ENCODE peak calls at places on chromosomes 6 and 20, in nine cellular contexts. One of them, this sample, is unnamed.

GRCh38 chr6:169935348-169935718 is 183.9 kb downstream of the ERMARD start:
- DNase-seq in AG04450: no peak
- DNase-seq in cardiac fibroblast: no peak
- DNase-seq in spleen: no peak
- DNase-seq in gastrocnemius medialis: no peak
- DNase-seq in left ventricle myocardium inferior: no peak
- DNase-seq in HCT116: no peak
- DNase-seq in HFFc6: no peak
- DNase-seq in lower lobe of right lung: no peak
- DNase-seq in this sample: no peak

GRCh38 chr6:156379946-156380707 is 397.1 kb upstream of the ARID1B start:
- DNase-seq in spleen: no peak
- DNase-seq in gastrocnemius medialis: no peak
- DNase-seq in HCT116: peak
- DNase-seq in left ventricle myocardium inferior: no peak
- DNase-seq in cardiac fibroblast: peak
- DNase-seq in lower lobe of right lung: no peak
- DNase-seq in HFFc6: peak
- DNase-seq in AG04450: peak
- DNase-seq in this sample: no peak

GRCh38 chr20:25054995-25055629 is 2.8 kb downstream of the ACSS1 start:
- DNase-seq in HFFc6: peak
- DNase-seq in AG04450: no peak
- DNase-seq in left ventricle myocardium inferior: no peak
- DNase-seq in gastrocnemius medialis: no peak
- DNase-seq in HCT116: no peak
- DNase-seq in cardiac fibroblast: peak
- DNase-seq in spleen: no peak
- DNase-seq in lower lobe of right lung: no peak
- DNase-seq in this sample: no peak

GRCh38 chr6:98576811-98577210 is 257.6 kb upstream of the POU3F2 start:
- DNase-seq in HCT116: no peak
- DNase-seq in gastrocnemius medialis: no peak
- DNase-seq in left ventricle myocardium inferior: no peak
- DNase-seq in cardiac fibroblast: no peak
- DNase-seq in AG04450: no peak
- DNase-seq in HFFc6: no peak
- DNase-seq in lower lobe of right lung: no peak
- DNase-seq in spleen: no peak
- DNase-seq in this sample: no peak

GRCh38 chr20:62126141-62126540 is 3.9 kb downstream of the LSM14B start:
- DNase-seq in left ventricle myocardium inferior: no peak
- DNase-seq in lower lobe of right lung: no peak
- DNase-seq in HFFc6: no peak
- DNase-seq in AG04450: no peak
- DNase-seq in cardiac fibroblast: no peak
- DNase-seq in HCT116: no peak
- DNase-seq in spleen: no peak
- DNase-seq in gastrocnemius medialis: no peak
- DNase-seq in this sample: no peak

GRCh38 chr6:53546256-53546655 is 1.4 kb upstream of the GCLC start:
- DNase-seq in lower lobe of right lung: no peak
- DNase-seq in gastrocnemius medialis: no peak
- DNase-seq in left ventricle myocardium inferior: no peak
- DNase-seq in cardiac fibroblast: no peak
- DNase-seq in spleen: no peak
- DNase-seq in HCT116: no peak
- DNase-seq in HFFc6: peak
- DNase-seq in AG04450: peak
- DNase-seq in this sample: no peak

GRCh38 chr6:167153523-167153959 is 4.2 kb downstream of the GPR31 start:
- DNase-seq in HFFc6: no peak
- DNase-seq in left ventricle myocardium inferior: no peak
- DNase-seq in HCT116: no peak
- DNase-seq in cardiac fibroblast: peak
- DNase-seq in AG04450: no peak
- DNase-seq in spleen: peak
- DNase-seq in lower lobe of right lung: no peak
- DNase-seq in gastrocnemius medialis: no peak
- DNase-seq in this sample: no peak

GRCh38 chr6:71011861-71012260 is 55.0 kb upstream of the B3GAT2 start:
- DNase-seq in HFFc6: no peak
- DNase-seq in HCT116: no peak
- DNase-seq in cardiac fibroblast: no peak
- DNase-seq in left ventricle myocardium inferior: no peak
- DNase-seq in AG04450: no peak
- DNase-seq in spleen: no peak
- DNase-seq in lower lobe of right lung: no peak
- DNase-seq in gastrocnemius medialis: no peak
- DNase-seq in this sample: no peak

GRCh38 chr6:5457983-5458683 is 196.8 kb downstream of the FARS2 start:
- DNase-seq in gastrocnemius medialis: peak
- DNase-seq in HCT116: no peak
- DNase-seq in cardiac fibroblast: no peak
- DNase-seq in left ventricle myocardium inferior: no peak
- DNase-seq in spleen: no peak
- DNase-seq in lower lobe of right lung: peak
- DNase-seq in AG04450: no peak
- DNase-seq in HFFc6: no peak
- DNase-seq in this sample: no peak

DNA sequence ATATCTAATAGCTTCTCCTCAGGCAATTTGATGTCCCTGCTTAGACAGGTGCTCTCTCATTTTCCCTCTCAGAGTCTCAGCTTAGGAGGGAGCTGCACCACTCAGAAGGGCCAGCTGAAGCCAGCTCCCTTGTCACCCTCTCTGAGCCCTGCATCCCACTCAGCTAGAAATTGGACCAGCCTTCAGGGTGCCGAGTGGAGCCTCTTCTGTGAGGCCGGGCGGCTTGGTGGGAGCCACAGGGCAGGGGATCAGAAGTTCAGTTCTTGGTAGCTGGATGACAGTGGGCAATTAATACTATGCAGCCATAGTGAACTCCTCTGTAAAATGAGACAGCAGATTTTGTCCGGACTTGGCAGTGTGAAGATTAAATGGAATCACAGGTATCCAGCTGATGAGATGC is 368.4 kb downstream of the MAFB start:
- DNase-seq in HCT116: no peak
- DNase-seq in HFFc6: no peak
- DNase-seq in lower lobe of right lung: no peak
- DNase-seq in left ventricle myocardium inferior: no peak
- DNase-seq in cardiac fibroblast: no peak
- DNase-seq in spleen: no peak
- DNase-seq in AG04450: no peak
- DNase-seq in gastrocnemius medialis: no peak
- DNase-seq in this sample: no peak
- TF ChIP-seq CTCF in HCT116: no peak
- TF ChIP-seq CTCF in HFFc6: no peak
- TF ChIP-seq CTCF in lower lobe of right lung: no peak
- TF ChIP-seq CTCF in left ventricle myocardium inferior: no peak
- TF ChIP-seq CTCF in cardiac fibroblast: no peak
- TF ChIP-seq CTCF in spleen: no peak
- TF ChIP-seq CTCF in AG04450: no peak
- TF ChIP-seq CTCF in gastrocnemius medialis: no peak
- TF ChIP-seq CTCF in this sample: no peak

GRCh38 chr6:145092554-145092953 is 642.8 kb downstream of the EPM2A start:
- DNase-seq in spleen: no peak
- DNase-seq in gastrocnemius medialis: no peak
- DNase-seq in HCT116: no peak
- DNase-seq in AG04450: no peak
- DNase-seq in left ventricle myocardium inferior: no peak
- DNase-seq in lower lobe of right lung: no peak
- DNase-seq in cardiac fibroblast: no peak
- DNase-seq in HFFc6: no peak
- DNase-seq in this sample: no peak
- TF ChIP-seq CTCF in spleen: no peak
- TF ChIP-seq CTCF in gastrocnemius medialis: no peak
- TF ChIP-seq CTCF in HCT116: no peak
- TF ChIP-seq CTCF in AG04450: no peak
- TF ChIP-seq CTCF in left ventricle myocardium inferior: no peak
- TF ChIP-seq CTCF in lower lobe of right lung: no peak
- TF ChIP-seq CTCF in cardiac fibroblast: no peak
- TF ChIP-seq CTCF in HFFc6: no peak
- TF ChIP-seq CTCF in this sample: no peak

GRCh38 chr6:137136065-137136464 is 37.4 kb downstream of the IL22RA2 start:
- DNase-seq in AG04450: no peak
- DNase-seq in HFFc6: no peak
- DNase-seq in spleen: no peak
- DNase-seq in HCT116: no peak
- DNase-seq in lower lobe of right lung: no peak
- DNase-seq in left ventricle myocardium inferior: no peak
- DNase-seq in gastrocnemius medialis: no peak
- DNase-seq in cardiac fibroblast: peak
- DNase-seq in this sample: no peak
- TF ChIP-seq CTCF in AG04450: peak
- TF ChIP-seq CTCF in HFFc6: peak
- TF ChIP-seq CTCF in spleen: no peak
- TF ChIP-seq CTCF in HCT116: no peak
- TF ChIP-seq CTCF in lower lobe of right lung: peak
- TF ChIP-seq CTCF in left ventricle myocardium inferior: peak
- TF ChIP-seq CTCF in gastrocnemius medialis: no peak
- TF ChIP-seq CTCF in cardiac fibroblast: peak
- TF ChIP-seq CTCF in this sample: peak

GRCh38 chr20:12207875-12208274 is 290.2 kb downstream of the BTBD3 start:
- DNase-seq in gastrocnemius medialis: no peak
- DNase-seq in left ventricle myocardium inferior: no peak
- DNase-seq in AG04450: peak
- DNase-seq in spleen: no peak
- DNase-seq in lower lobe of right lung: no peak
- DNase-seq in HFFc6: no peak
- DNase-seq in cardiac fibroblast: peak
- DNase-seq in HCT116: peak
- DNase-seq in this sample: no peak
- TF ChIP-seq CTCF in gastrocnemius medialis: no peak
- TF ChIP-seq CTCF in left ventricle myocardium inferior: peak
- TF ChIP-seq CTCF in AG04450: peak
- TF ChIP-seq CTCF in spleen: no peak
- TF ChIP-seq CTCF in lower lobe of right lung: peak
- TF ChIP-seq CTCF in HFFc6: peak
- TF ChIP-seq CTCF in cardiac fibroblast: peak
- TF ChIP-seq CTCF in HCT116: no peak
- TF ChIP-seq CTCF in this sample: peak

DNA sequence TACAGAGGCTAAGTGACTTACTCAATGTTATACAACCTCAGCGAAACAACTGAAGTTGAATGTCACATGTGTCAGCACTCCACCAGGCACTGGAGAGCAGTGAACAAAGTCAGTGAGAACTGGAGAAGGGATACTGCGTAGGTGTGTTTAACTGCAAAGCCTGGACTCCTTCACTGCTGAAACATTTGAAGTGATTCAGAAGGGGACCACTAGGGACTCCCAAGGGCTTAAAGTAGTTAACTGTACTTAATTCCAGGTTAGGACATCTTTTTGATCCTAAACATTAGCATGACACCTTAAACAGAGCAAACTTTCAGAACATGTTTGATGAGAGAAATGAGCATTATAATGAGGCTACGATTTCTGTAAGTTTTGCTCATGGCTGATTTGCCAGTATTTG is 45.0 kb upstream of the ZBTB24 start:
- DNase-seq in spleen: no peak
- DNase-seq in AG04450: no peak
- DNase-seq in HFFc6: no peak
- DNase-seq in HCT116: peak
- DNase-seq in left ventricle myocardium inferior: no peak
- DNase-seq in lower lobe of right lung: no peak
- DNase-seq in cardiac fibroblast: peak
- DNase-seq in gastrocnemius medialis: no peak
- DNase-seq in this sample: no peak
- TF ChIP-seq CTCF in spleen: no peak
- TF ChIP-seq CTCF in AG04450: peak
- TF ChIP-seq CTCF in HFFc6: peak
- TF ChIP-seq CTCF in HCT116: no peak
- TF ChIP-seq CTCF in left ventricle myocardium inferior: no peak
- TF ChIP-seq CTCF in lower lobe of right lung: no peak
- TF ChIP-seq CTCF in cardiac fibroblast: no peak
- TF ChIP-seq CTCF in gastrocnemius medialis: no peak
- TF ChIP-seq CTCF in this sample: no peak

GRCh38 chr6:163123098-163123497 is 291.4 kb upstream of the QKI start:
- DNase-seq in spleen: no peak
- DNase-seq in lower lobe of right lung: no peak
- DNase-seq in left ventricle myocardium inferior: no peak
- DNase-seq in HFFc6: no peak
- DNase-seq in HCT116: no peak
- DNase-seq in gastrocnemius medialis: no peak
- DNase-seq in AG04450: no peak
- DNase-seq in cardiac fibroblast: no peak
- DNase-seq in this sample: no peak

GRCh38 chr6:163126741-163127140 is 287.8 kb upstream of the QKI start:
- DNase-seq in lower lobe of right lung: no peak
- DNase-seq in cardiac fibroblast: no peak
- DNase-seq in HFFc6: no peak
- DNase-seq in left ventricle myocardium inferior: no peak
- DNase-seq in spleen: no peak
- DNase-seq in HCT116: no peak
- DNase-seq in gastrocnemius medialis: no peak
- DNase-seq in AG04450: no peak
- DNase-seq in this sample: no peak

GRCh38 chr6:163120223-163120622 is 294.3 kb upstream of the QKI start:
- DNase-seq in HFFc6: no peak
- DNase-seq in spleen: no peak
- DNase-seq in lower lobe of right lung: no peak
- DNase-seq in AG04450: no peak
- DNase-seq in left ventricle myocardium inferior: no peak
- DNase-seq in gastrocnemius medialis: no peak
- DNase-seq in cardiac fibroblast: no peak
- DNase-seq in HCT116: no peak
- DNase-seq in this sample: no peak

GRCh38 chr6:163118941-163119340 is 295.6 kb upstream of the QKI start:
- DNase-seq in cardiac fibroblast: no peak
- DNase-seq in spleen: no peak
- DNase-seq in HCT116: no peak
- DNase-seq in gastrocnemius medialis: no peak
- DNase-seq in left ventricle myocardium inferior: no peak
- DNase-seq in HFFc6: no peak
- DNase-seq in AG04450: no peak
- DNase-seq in lower lobe of right lung: no peak
- DNase-seq in this sample: no peak

GRCh38 chr6:163122365-163122764 is 292.2 kb upstream of the QKI start:
- DNase-seq in left ventricle myocardium inferior: no peak
- DNase-seq in spleen: no peak
- DNase-seq in HFFc6: no peak
- DNase-seq in gastrocnemius medialis: no peak
- DNase-seq in HCT116: no peak
- DNase-seq in lower lobe of right lung: no peak
- DNase-seq in cardiac fibroblast: no peak
- DNase-seq in AG04450: no peak
- DNase-seq in this sample: no peak
- TF ChIP-seq CTCF in left ventricle myocardium inferior: no peak
- TF ChIP-seq CTCF in spleen: no peak
- TF ChIP-seq CTCF in HFFc6: no peak
- TF ChIP-seq CTCF in gastrocnemius medialis: no peak
- TF ChIP-seq CTCF in HCT116: no peak
- TF ChIP-seq CTCF in lower lobe of right lung: no peak
- TF ChIP-seq CTCF in cardiac fibroblast: no peak
- TF ChIP-seq CTCF in AG04450: no peak
- TF ChIP-seq CTCF in this sample: no peak

GRCh38 chr6:132961610-132962009 is 147.2 kb downstream of the RPS12 start:
- DNase-seq in AG04450: no peak
- DNase-seq in lower lobe of right lung: no peak
- DNase-seq in HFFc6: no peak
- DNase-seq in HCT116: no peak
- DNase-seq in cardiac fibroblast: no peak
- DNase-seq in left ventricle myocardium inferior: no peak
- DNase-seq in spleen: no peak
- DNase-seq in gastrocnemius medialis: no peak
- DNase-seq in this sample: no peak
- TF ChIP-seq CTCF in AG04450: peak
- TF ChIP-seq CTCF in lower lobe of right lung: no peak
- TF ChIP-seq CTCF in HFFc6: peak
- TF ChIP-seq CTCF in HCT116: no peak
- TF ChIP-seq CTCF in cardiac fibroblast: no peak
- TF ChIP-seq CTCF in left ventricle myocardium inferior: no peak
- TF ChIP-seq CTCF in spleen: no peak
- TF ChIP-seq CTCF in gastrocnemius medialis: no peak
- TF ChIP-seq CTCF in this sample: no peak

This sample was measured in AG09309.